ENCODE peak calls at places on chromosomes 6 and 20, in four cellular contexts. V is fibroblast of pulmonary artery, C is T-helper 17 cell, J is T-helper 1 cell. A is an unnamed sample.

GRCh38 chr6:108653864-108654402 is 93.2 kb downstream of the FOXO3 start:
- DNase-seq in C (no peak), V (peak; percentile 78), J (no peak), A (no peak)

GRCh38 chr20:49641683-49642649 is 71.7 kb downstream of the B4GALT5 start:
- DNase-seq in J (no peak), C (no peak), V (no peak), A (no peak)

GRCh38 chr6:139161817-139162284 is 27.0 kb downstream of the HECA start:
- DNase-seq in C (peak; percentile 35), J (peak; percentile 44), V (no peak), A (peak; percentile 30)

GRCh38 chr20:20477444-20478041 is 109.6 kb downstream of the INSM1 start:
- DNase-seq in V (no peak), C (no peak), J (no peak), A (no peak)

GRCh38 chr6:85236636-85237035 is 213.2 kb upstream of the NT5E start:
- DNase-seq in C (no peak), J (no peak), V (no peak), A (no peak)

GRCh38 chr20:6519556-6519955 is 247.9 kb upstream of the BMP2 start:
- DNase-seq in V (peak; percentile 69), C (no peak), J (no peak), A (no peak)

GRCh38 chr6:75691012-75691411 is 58.0 kb upstream of the MYO6 start:
- DNase-seq in V (peak; percentile 50), J (no peak), C (no peak), A (no peak)

GRCh38 chr6:127938701-127939100 is 37.8 kb upstream of the THEMIS start:
- DNase-seq in V (peak; percentile 77), J (no peak), C (no peak), A (no peak)

GRCh38 chr6:26240981-26241770 is 123.8 kb upstream of the BTN3A2 start:
- DNase-seq in C (peak; percentile 35), J (peak; percentile 27), V (peak; percentile 78), A (peak; percentile 65)

GRCh38 chr6:1255646-1256365 is 56.1 kb upstream of the FOXQ1 start:
- DNase-seq in C (no peak), J (no peak), V (no peak), A (no peak)

GRCh38 chr6:27871919-27872633 is 40.1 kb downstream of the OR2B2 start:
- DNase-seq in C (peak; percentile 76), V (peak; percentile 99), J (peak; percentile 74), A (peak; percentile 79)

GRCh38 chr6:6734463-6735455 is 146.2 kb downstream of the LY86 start:
- DNase-seq in V (peak; percentile 36), J (no peak), C (no peak), A (no peak)

GRCh38 chr20:38139156-38139912 is 25.7 kb downstream of the TGM2 start:
- DNase-seq in C (no peak), V (no peak), J (no peak), A (no peak)

GRCh38 chr6:107354470-107354869 is 104.9 kb downstream of the PDSS2 start:
- DNase-seq in C (no peak), J (no peak), V (no peak), A (no peak)

GRCh38 chr6:128841518-128841917 is 41.4 kb upstream of the LAMA2 start:
- DNase-seq in V (no peak), C (no peak), J (no peak), A (no peak)

GRCh38 chr20:24379116-24379927 is 90.1 kb upstream of the SYNDIG1 start:
- DNase-seq in J (no peak), V (peak; percentile 18), C (no peak), A (no peak)

GRCh38 chr6:31615748-31616147 is 714 bp downstream of the AIF1 start:
- DNase-seq in J (no peak), C (no peak), V (no peak), A (no peak)

GRCh38 chr20:33667245-33668086 is 723 bp downstream of the ACTL10 start:
- DNase-seq in C (no peak), V (peak; percentile 79), J (peak; percentile 47), A (peak; percentile 72)

GRCh38 chr20:10609276-10609675 is 64.5 kb downstream of the JAG1 start:
- DNase-seq in J (no peak), C (no peak), V (peak; percentile 90), A (no peak)

GRCh38 chr6:166552600-166552999 is 33.9 kb downstream of the RAMACL start:
- DNase-seq in V (no peak), C (no peak), J (no peak), A (no peak)

GRCh38 chr6:2209226-2209809 is 36.1 kb downstream of the GMDS start:
- DNase-seq in V (peak; percentile 44), J (no peak), C (no peak), A (no peak)

GRCh38 chr6:159719287-159719686 is 8.0 kb upstream of the WTAP start:
- DNase-seq in C (no peak), V (no peak), J (no peak), A (no peak)